ENCODE peak calls at places on chromosome 14, in five cellular contexts. T is mucosa of gallbladder; J is AG04450; M is activated CD4-positive, alpha-beta T cell treated with anti-CD3 and anti-CD28 coated beads for 48 hours; L is lower leg skin. N is an unnamed sample.

GRCh38 chr14:56199095-56199975 is 81.1 kb downstream of the PELI2 start:
- DNase-seq in T (peak), L (peak), M (no peak), J (peak), N (no peak)

GRCh38 chr14:50666772-50667490 is 1.2 kb downstream of the SAV1 start:
- DNase-seq in J (no peak), T (peak), L (peak), M (peak), N (peak)

GRCh38 chr14:105281354-105282097 is 19.3 kb downstream of the BRF1 start:
- DNase-seq in L (no peak), M (peak), J (peak), T (peak), N (no peak)

GRCh38 chr14:74675219-74675618 is 37.7 kb downstream of the AREL1 start:
- DNase-seq in T (no peak), L (no peak), J (no peak), M (no peak), N (no peak)

GRCh38 chr14:95258754-95259593 is 60.7 kb downstream of the CLMN start:
- DNase-seq in J (no peak), T (no peak), L (no peak), M (no peak), N (no peak)

GRCh38 chr14:91302391-91302790 is 57.9 kb upstream of the GPR68 start:
- DNase-seq in T (no peak), M (peak), J (no peak), L (no peak), N (no peak)

GRCh38 chr14:64049616-64050381 is 197.0 kb downstream of the SYNE2 start:
- DNase-seq in T (no peak), J (no peak), M (no peak), L (no peak), N (no peak)

GRCh38 chr14:99159341-99160340 is 112.4 kb downstream of the BCL11B start:
- DNase-seq in J (no peak), T (no peak), L (no peak), M (no peak), N (no peak)

GRCh38 chr14:53924754-53925153 is 31.9 kb downstream of the BMP4 start:
- DNase-seq in T (no peak), M (no peak), J (peak), L (no peak), N (no peak)

GRCh38 chr14:73591690-73592448 is at the start of gene ACOT4:
- DNase-seq in L (no peak), M (peak), T (peak), J (no peak), N (no peak)

GRCh38 chr14:63453443-63453936 is 89.7 kb downstream of the PPP2R5E start:
- DNase-seq in L (no peak), J (no peak), M (no peak), T (no peak), N (no peak)

GRCh38 chr14:96754845-96755184 is 42.4 kb upstream of the VRK1 start:
- DNase-seq in T (no peak), L (no peak), M (no peak), J (no peak), N (no peak)

GRCh38 chr14:100391777-100392176 is 68.6 kb downstream of the SLC25A47 start:
- DNase-seq in J (no peak), L (no peak), M (no peak), T (no peak), N (no peak)

GRCh38 chr14:69247691-69248440 is 12.1 kb upstream of the GALNT16 start:
- DNase-seq in T (peak), L (peak), M (no peak), J (peak), N (no peak)